ENCODE peak calls at places on chromosomes 5 and 9, in five cellular contexts. G, N, Z, X and B are unnamed samples.

GRCh38 chr5:17218353-17219005 is 1.0 kb downstream of the BASP1 start:
- DNase-seq in G (no peak), N (peak; percentile 35), Z (peak; percentile 20), X (peak; percentile 52), B (peak; percentile 26)

GRCh38 chr9:20506631-20507030 is 115.7 kb downstream of the MLLT3 start:
- DNase-seq in G (no peak), N (no peak), Z (no peak), X (no peak), B (no peak)

GRCh38 chr9:128913995-128914772 is 6.6 kb upstream of the PHYHD1 start:
- DNase-seq in G (no peak), N (no peak), Z (no peak), X (no peak), B (no peak)

GRCh38 chr5:132822650-132823480 is 7.6 kb downstream of the SHROOM1 start:
- DNase-seq in G (peak; percentile 39), N (no peak), Z (no peak), X (no peak), B (peak; percentile 21)

GRCh38 chr5:167232675-167233074 is 1058.8 kb upstream of the WWC1 start:
- DNase-seq in G (no peak), N (no peak), Z (no peak), X (no peak), B (no peak)

GRCh38 chr9:134415026-134415425 is 88.8 kb downstream of the RXRA start:
- DNase-seq in G (no peak), N (no peak), Z (no peak), X (no peak), B (no peak)

GRCh38 chr5:1282139-1282992 is 12.5 kb downstream of the TERT start:
- DNase-seq in G (no peak), N (peak; percentile 61), Z (no peak), X (peak; percentile 9), B (peak; percentile 41)

GRCh38 chr5:125518169-125518568 is 771.7 kb upstream of the ZNF608 start:
- DNase-seq in G (no peak), N (no peak), Z (no peak), X (no peak), B (no peak)

GRCh38 chr5:67773439-67773988 is 442.0 kb upstream of the PIK3R1 start:
- DNase-seq in G (no peak), N (peak; percentile 88), Z (peak; percentile 24), X (no peak), B (peak; percentile 18)

GRCh38 chr9:105354448-105354847 is 93.4 kb upstream of the FSD1L start:
- DNase-seq in G (no peak), N (no peak), Z (no peak), X (no peak), B (no peak)

GRCh38 chr9:113579270-113580040 is 115.9 kb downstream of the RGS3 start:
- DNase-seq in G (no peak), N (no peak), Z (no peak), X (peak; percentile 75), B (no peak)

GRCh38 chr9:99400184-99400731 is 178.2 kb downstream of the SEC61B start:
- DNase-seq in G (no peak), N (no peak), Z (no peak), X (no peak), B (peak; percentile 42)

GRCh38 chr5:137075163-137075970 is 423.8 kb downstream of the SPOCK1 start:
- DNase-seq in G (peak; percentile 91), N (peak; percentile 78), Z (peak; percentile 39), X (peak; percentile 63), B (peak; percentile 51)

GRCh38 chr9:137305788-137306545 is 3.9 kb upstream of the NRARP start:
- DNase-seq in G (peak; percentile 58), N (no peak), Z (no peak), X (peak; percentile 65), B (peak; percentile 42)

GRCh38 chr9:135520916-135521607 is at the start of gene LCN1:
- DNase-seq in G (no peak), N (no peak), Z (no peak), X (no peak), B (no peak)

DNA sequence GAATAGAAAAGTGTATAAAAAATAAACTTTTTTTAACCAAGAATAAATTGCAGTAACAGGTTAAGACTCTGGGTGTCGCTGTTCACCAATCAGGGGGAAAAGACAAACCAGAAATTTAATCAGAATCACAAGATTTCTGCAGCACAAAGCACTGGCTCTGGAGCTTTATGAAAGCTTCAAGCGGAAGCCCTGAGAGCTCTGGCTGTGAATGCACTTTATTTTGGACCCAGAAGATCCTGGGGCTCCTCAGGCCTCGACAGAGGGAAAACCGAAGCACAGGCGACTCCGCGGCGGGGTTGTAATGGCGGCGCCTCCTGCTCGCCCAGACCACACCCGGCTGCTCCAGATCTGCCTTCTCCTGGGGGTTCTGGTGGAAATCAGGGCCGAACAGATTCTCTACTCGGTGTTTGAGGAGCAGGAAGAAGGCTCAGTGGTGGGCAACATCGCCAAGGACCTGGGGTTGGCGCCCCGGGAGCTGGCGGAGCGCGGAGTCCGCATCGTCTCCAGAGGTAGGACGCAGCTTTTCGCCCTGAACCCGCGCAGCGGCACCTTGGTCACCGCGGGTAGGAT is at the start of gene PCDHGA4:
- DNase-seq in G (no peak), N (no peak), Z (no peak), X (no peak), B (no peak)
- H3K9me3 ChIP-seq in G (no peaks in the 10 kb centered on the region), N (peaks cover 43% of the 10 kb centered on the region), Z (peaks cover 69% of the 10 kb centered on the region), X (peaks cover 41% of the 10 kb centered on the region), B (peaks cover 30% of the 10 kb centered on the region)

GRCh38 chr5:150946351-150946905 is 41.6 kb upstream of the ZNF300 start:
- DNase-seq in G (peak; percentile 87), N (no peak), Z (no peak), X (peak; percentile 57), B (peak; percentile 92)
- H3K9me3 ChIP-seq in G (no peaks in the 10 kb centered on the region), N (peaks cover 38% of the 10 kb centered on the region), Z (peaks cover 16% of the 10 kb centered on the region), X (peaks cover 82% of the 10 kb centered on the region), B (peaks cover 65% of the 10 kb centered on the region)

DNA sequence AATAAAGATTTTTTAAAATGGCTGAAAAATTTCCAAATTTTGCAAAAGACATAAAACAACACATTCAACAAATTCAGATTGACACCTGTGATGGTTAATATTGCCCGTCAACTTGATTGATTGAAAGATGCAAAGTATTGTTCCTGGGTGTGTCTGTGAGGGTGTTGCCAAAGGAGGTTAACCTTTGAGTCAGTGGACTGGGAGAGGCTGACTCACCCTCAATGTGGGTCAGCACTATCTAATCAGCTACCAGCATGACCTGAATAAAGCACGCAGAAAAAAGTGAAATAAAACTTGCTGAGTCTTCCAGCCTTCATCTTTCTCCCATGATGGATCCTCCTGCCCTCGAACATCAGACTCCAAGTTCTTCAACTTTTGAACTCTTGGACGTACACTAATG is 868.0 kb upstream of the CTNND2 start:
- DNase-seq in G (no peak), N (no peak), Z (no peak), X (no peak), B (no peak)
- H3K9me3 ChIP-seq in G (no peaks in the 10 kb centered on the region), N (no peaks in the 10 kb centered on the region), Z (no peaks in the 10 kb centered on the region), X (peaks cover 24% of the 10 kb centered on the region), B (no peaks in the 10 kb centered on the region)

DNA sequence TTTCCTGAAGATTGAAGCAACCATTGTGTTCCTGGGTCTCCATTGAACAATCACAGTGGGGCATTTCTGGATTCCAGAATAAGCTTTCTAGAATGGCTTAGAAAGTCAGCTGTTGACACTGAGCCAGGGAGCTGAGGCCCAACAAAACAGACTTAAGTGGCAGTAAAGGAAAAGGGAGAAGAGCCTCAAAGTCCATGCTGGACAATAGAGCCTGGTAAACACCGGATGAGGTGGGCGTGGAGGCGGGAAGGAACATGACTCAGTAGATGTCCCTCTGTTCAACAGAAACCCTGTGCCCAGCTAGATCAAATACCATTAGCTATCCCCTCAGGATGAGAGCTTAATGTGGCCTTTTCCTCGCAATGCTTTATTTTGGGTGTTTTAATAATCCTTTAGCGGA is 14.7 kb downstream of the SPARC start:
- DNase-seq in G (no peak), N (peak; percentile 59), Z (no peak), X (no peak), B (peak; percentile 64)
- H3K9me3 ChIP-seq in G (no peaks in the 10 kb centered on the region), N (no peaks in the 10 kb centered on the region), Z (no peaks in the 10 kb centered on the region), X (no peaks in the 10 kb centered on the region), B (no peaks in the 10 kb centered on the region)

DNA sequence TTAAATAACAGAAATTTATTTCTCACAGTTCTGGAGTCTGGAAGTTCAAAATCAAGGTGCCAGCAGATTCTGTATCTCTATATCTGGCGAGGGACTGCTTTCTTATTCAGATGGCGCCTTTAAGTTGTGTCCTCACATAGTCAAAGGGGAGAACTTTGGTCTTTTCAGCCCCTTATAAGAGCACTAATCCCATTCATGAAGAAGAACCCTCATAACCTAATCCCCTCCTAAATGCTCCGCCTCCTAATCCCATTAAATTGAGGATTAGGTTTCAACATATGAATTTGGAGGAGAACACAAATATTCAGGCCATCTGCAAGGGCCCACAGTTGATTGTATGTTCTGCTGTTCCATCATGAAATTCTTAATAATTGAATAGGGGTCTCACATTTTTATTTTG is 10.8 kb upstream of the CCDC152 start:
- DNase-seq in G (no peak), N (no peak), Z (no peak), X (no peak), B (no peak)
- H3K9me3 ChIP-seq in G (no peaks in the 10 kb centered on the region), N (no peaks in the 10 kb centered on the region), Z (no peaks in the 10 kb centered on the region), X (no peaks in the 10 kb centered on the region), B (no peaks in the 10 kb centered on the region)

GRCh38 chr5:8729437-8729836 is 816.4 kb downstream of the SEMA5A start:
- DNase-seq in G (no peak), N (no peak), Z (no peak), X (no peak), B (no peak)
- H3K9me3 ChIP-seq in G (no peaks in the 10 kb centered on the region), N (peaks cover 3% of the 10 kb centered on the region), Z (no peaks in the 10 kb centered on the region), X (peaks cover 4% of the 10 kb centered on the region), B (no peaks in the 10 kb centered on the region)

DNA sequence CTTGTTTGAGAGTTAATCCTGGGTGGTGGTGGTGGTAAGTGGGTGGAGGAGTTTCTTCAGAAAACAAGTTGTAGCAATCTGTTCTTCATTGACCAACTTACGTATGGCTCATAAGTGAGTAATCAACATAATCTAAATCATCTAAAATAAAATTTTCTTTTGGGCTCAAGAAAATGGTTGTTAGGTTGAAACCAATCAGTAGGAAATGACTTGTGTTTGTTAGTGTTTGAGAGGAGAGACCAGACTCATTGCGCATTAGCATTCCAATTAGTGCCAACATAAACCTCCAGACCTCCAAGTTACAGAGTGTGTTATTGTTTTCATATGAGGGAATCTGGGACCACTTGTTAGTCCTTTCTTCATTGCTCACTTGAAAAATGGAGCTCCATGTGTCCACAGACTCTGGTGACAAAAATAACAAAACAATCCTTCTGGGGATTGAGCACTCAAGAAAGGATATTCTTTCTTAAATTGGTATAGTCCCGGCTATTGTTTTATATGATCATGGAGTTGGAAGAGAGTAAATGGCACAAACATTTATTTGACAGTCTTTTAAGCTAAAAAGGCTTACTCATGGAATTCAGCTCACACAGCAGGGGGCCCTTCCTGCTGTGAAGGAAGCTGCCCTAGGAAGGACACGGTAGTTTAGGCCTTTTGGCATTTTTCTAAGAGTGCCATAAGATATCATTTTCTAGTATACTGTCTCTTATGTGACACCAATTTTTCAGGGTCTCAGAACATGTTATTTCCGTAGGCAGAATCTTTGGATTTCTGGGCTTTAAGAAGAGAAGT is 441.1 kb downstream of the EBF1 start:
- DNase-seq in G (no peak), N (no peak), Z (no peak), X (no peak), B (no peak)
- H3K9me3 ChIP-seq in G (no peaks in the 10 kb centered on the region), N (no peaks in the 10 kb centered on the region), Z (peaks cover 2% of the 10 kb centered on the region), X (no peaks in the 10 kb centered on the region), B (no peaks in the 10 kb centered on the region)

GRCh38 chr5:141121985-141122384 is 367 bp downstream of the PCDHB4 start:
- DNase-seq in G (no peak), N (no peak), Z (no peak), X (no peak), B (no peak)
- H3K9me3 ChIP-seq in G (no peaks in the 10 kb centered on the region), N (peaks cover 9% of the 10 kb centered on the region), Z (peaks cover 14% of the 10 kb centered on the region), X (peaks cover 51% of the 10 kb centered on the region), B (peaks cover 43% of the 10 kb centered on the region)